ENCODE peak calls at places on chromosomes 13 and 19, in five cellular contexts. Q is endothelial cell of umbilical vein, I is HCT116, M is SK-N-SH, E is GM12878. W is an unnamed sample.

GRCh38 chr19:18373892-18374629 is 11.9 kb upstream of the GDF15 start:
- DNase-seq in M (peak; percentile 64), E (peak; percentile 91), I (peak; percentile 94), Q (peak; percentile 97), W (no peak)

GRCh38 chr19:16293133-16294085 is 31.2 kb upstream of the KLF2 start:
- DNase-seq in I (no peak), Q (peak; percentile 88), E (no peak), M (no peak), W (no peak)

GRCh38 chr13:31587696-31588266 is 151.5 kb upstream of the RXFP2 start:
- DNase-seq in E (no peak), I (no peak), Q (no peak), M (no peak), W (no peak)

GRCh38 chr13:71879129-71879535 is 12.1 kb upstream of the DACH1 start:
- DNase-seq in Q (peak; percentile 75), M (peak; percentile 33), E (no peak), I (peak; percentile 8), W (no peak)

GRCh38 chr13:110340812-110341444 is 33.8 kb downstream of the COL4A2 start:
- DNase-seq in Q (peak; percentile 80), I (no peak), M (no peak), E (no peak), W (no peak)

GRCh38 chr13:40665061-40665753 is 1.2 kb downstream of the FOXO1 start:
- DNase-seq in M (peak; percentile 57), E (no peak), Q (no peak), I (no peak), W (no peak)

GRCh38 chr19:13890136-13890535 is 13.2 kb downstream of the NANOS3 start:
- DNase-seq in I (no peak), M (no peak), Q (no peak), E (no peak), W (no peak)

GRCh38 chr19:52566588-52566987 is 3.5 kb upstream of the ZNF701 start:
- DNase-seq in Q (peak; percentile 18), M (no peak), I (no peak), E (no peak), W (no peak)

GRCh38 chr13:80334582-80335260 is 6.2 kb downstream of the SPRY2 start:
- DNase-seq in Q (peak; percentile 24), M (no peak), I (no peak), E (no peak), W (no peak)

GRCh38 chr13:76330756-76331155 is 555.4 kb downstream of the KCTD12 start:
- DNase-seq in E (no peak), M (no peak), Q (no peak), I (no peak), W (no peak)

GRCh38 chr19:12880551-12881171 is 588 bp downstream of the DNASE2 start:
- DNase-seq in Q (no peak), M (no peak), E (no peak), I (no peak), W (no peak)

DNA sequence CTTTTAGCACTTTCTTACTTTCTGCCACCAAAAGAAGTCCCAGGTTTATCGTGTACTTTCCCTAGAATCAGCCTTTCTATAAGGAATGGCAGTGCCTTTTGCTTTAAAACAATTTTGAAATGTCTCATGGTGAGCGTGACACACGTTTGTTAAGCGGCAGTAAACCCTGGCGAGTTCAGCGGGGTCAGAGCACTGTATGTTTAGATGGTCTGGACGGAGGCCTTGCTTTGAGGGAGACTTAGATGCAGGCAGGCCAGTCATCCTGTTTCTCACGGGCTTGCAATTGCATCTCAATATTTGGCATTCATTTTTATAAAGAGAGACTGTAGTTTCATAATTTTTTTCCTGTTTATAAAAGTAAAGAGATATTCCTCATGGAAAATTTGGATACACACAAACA is 96.4 kb downstream of the TNFRSF19 start:
- DNase-seq in Q (no peak), I (no peak), M (no peak), E (no peak), W (no peak)
- H3K9ac ChIP-seq in Q (no peak overlapping the region), I (no peak overlapping the region), M (no peak overlapping the region), E (no peak overlapping the region), W (no peak overlapping the region)

GRCh38 chr13:46495066-46495465 is 57.9 kb upstream of the LRCH1 start:
- DNase-seq in I (no peak), M (no peak), Q (no peak), E (no peak), W (no peak)

GRCh38 chr13:46496086-46496485 is 56.9 kb upstream of the LRCH1 start:
- DNase-seq in E (no peak), I (no peak), M (no peak), Q (no peak), W (no peak)

GRCh38 chr13:46492946-46493345 is 60.0 kb upstream of the LRCH1 start:
- DNase-seq in E (no peak), M (peak; percentile 46), I (peak; percentile 32), Q (peak; percentile 59), W (no peak)

GRCh38 chr13:46498650-46499049 is 54.3 kb upstream of the LRCH1 start:
- DNase-seq in I (no peak), Q (no peak), E (no peak), M (no peak), W (no peak)

DNA sequence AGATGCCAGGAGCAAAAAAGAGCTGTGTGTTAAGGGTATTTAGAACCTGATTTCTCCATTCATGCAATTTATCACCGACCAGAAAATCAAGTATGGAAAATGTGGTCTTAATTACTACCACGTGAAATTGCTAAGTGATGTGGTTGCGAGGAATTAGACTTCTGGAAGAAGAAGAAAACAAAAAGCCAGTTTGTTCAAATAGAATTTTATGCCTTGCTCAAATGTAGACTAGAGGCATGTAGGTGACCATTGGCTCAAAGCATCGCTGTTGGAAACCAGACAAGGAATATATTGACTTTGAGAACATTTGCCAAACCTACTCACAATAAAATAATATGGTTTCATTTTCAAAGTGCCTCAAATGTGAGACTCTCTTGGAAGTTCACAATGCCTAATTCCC is 57.3 kb upstream of the LRCH1 start:
- DNase-seq in I (no peak), Q (no peak), M (no peak), E (no peak), W (no peak)
- TF ChIP-seq POLR2AphosphoS5 in I (no peak), Q (no peak), M (no peak), E (no peak), W (no peak)

DNA sequence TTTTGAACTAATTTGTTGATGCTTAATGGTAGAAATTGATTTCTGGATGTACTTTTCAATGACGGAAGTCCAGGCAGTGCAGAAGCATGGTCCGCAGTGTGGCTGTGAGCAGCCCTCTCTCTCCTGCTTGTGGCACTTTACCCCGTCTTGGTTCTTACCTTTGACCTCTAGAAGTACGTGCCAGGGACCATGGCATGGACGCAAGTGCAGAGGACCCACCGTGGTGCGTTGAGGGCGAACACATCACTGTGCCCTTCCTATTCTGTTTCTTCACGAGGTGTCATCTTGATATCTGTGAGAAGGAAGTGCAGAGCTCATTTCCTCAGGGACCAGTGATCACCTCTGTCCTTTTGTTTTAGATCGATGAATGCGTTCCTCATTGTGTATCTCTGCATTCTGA is 135.2 kb downstream of the ATP11A start:
- DNase-seq in E (no peak), Q (no peak), I (no peak), M (no peak), W (no peak)
- H3K9ac ChIP-seq in E (no peak overlapping the region), Q (no peak overlapping the region), I (no peak overlapping the region), M (no peak overlapping the region), W (no peak overlapping the region)

GRCh38 chr13:99264053-99264452 is 5.9 kb upstream of the GPR18 start:
- DNase-seq in I (no peak), E (no peak), M (no peak), Q (peak; percentile 19), W (no peak)

GRCh38 chr13:99265162-99265822 is 7.1 kb upstream of the GPR18 start:
- DNase-seq in I (no peak), Q (no peak), E (no peak), M (no peak), W (no peak)

GRCh38 chr13:99267927-99268326 is 9.7 kb upstream of the GPR18 start:
- DNase-seq in E (no peak), Q (no peak), I (no peak), M (no peak), W (no peak)

GRCh38 chr13:99266827-99267226 is 8.6 kb upstream of the GPR18 start:
- DNase-seq in Q (no peak), E (no peak), M (no peak), I (no peak), W (no peak)

DNA sequence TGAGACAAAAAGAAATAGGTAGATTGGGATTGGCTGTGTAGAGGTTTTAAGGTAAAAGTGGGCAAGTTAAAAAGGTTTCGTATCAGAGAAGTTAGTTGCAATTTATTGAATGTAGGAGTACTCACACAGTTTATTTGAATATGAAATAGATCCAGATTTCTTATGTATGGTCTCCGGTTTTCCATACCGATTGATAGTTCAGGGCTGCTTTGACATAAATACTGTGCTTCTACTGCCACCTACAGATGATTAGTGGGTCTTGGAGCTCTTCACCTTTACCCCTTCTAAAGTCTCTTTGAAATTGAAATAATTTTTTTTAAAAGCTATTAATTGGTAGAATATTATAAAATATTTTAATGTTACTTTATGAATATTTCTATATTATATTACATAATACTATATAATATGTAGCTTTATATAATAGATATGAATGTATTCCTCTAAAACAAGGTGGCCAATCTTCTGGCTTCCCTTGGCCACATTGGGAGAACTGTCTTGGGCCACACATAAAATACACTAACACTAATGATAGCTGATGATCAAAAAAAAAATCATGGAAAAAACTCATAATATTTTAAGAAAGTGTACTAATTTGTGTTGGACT is 7.7 kb upstream of the GPR18 start:
- DNase-seq in E (no peak), I (peak; percentile 40), M (peak; percentile 44), Q (peak; percentile 64), W (no peak)
- TF ChIP-seq POLR2AphosphoS5 in E (no peak), I (no peak), M (no peak), Q (no peak), W (no peak)

GRCh38 chr13:42039457-42039945 is 8.9 kb upstream of the DGKH start:
- DNase-seq in M (peak; percentile 24), Q (no peak), I (peak; percentile 10), E (peak; percentile 21), W (no peak)
- H3K9ac ChIP-seq in M (peak overlapping the region; percentile 69), Q (peak overlapping the region; percentile 88), I (peak overlapping the region; percentile 62), E (peak overlapping the region; percentile 81), W (peak overlapping the region; percentile 78)

W was measured in SK-N-MC.